ENCODE peak calls at places on chromosomes 16 and 17, in four cellular contexts. B is OCI-LY7, O is type B pancreatic cell, K is HFFc6. Q is an unnamed sample.

GRCh38 chr16:87823146-87823929 is 46.0 kb downstream of the SLC7A5 start:
- DNase-seq in B (no peak), O (no peak), K (no peak), Q (no peak)

GRCh38 chr17:5901731-5902660 is 168.2 kb upstream of the WSCD1 start:
- DNase-seq in B (no peak), O (no peak), K (no peak), Q (no peak)

GRCh38 chr17:65953316-65954147 is 238.4 kb downstream of the CEP112 start:
- DNase-seq in B (no peak), O (no peak), K (no peak), Q (no peak)

GRCh38 chr16:13113786-13114185 is 212.4 kb downstream of the SHISA9 start:
- DNase-seq in B (no peak), O (no peak), K (no peak), Q (no peak)

GRCh38 chr16:75060708-75061107 is 55.9 kb downstream of the LDHD start:
- DNase-seq in B (no peak), O (no peak), K (no peak), Q (no peak)

GRCh38 chr16:14286381-14287230 is 215.5 kb downstream of the MRTFB start:
- DNase-seq in B (peak), O (peak), K (no peak), Q (no peak)

GRCh38 chr16:57502048-57502775 is 15.9 kb upstream of the DOK4 start:
- DNase-seq in B (no peak), O (no peak), K (no peak), Q (no peak)

GRCh38 chr17:50059759-50060273 is 3.9 kb downstream of the ITGA3 start:
- DNase-seq in B (no peak), O (no peak), K (no peak), Q (no peak)

GRCh38 chr17:74990581-74991105 is 3.2 kb downstream of the CDR2L start:
- DNase-seq in B (no peak), O (no peak), K (no peak), Q (no peak)

GRCh38 chr17:64115043-64115698 is 14.8 kb downstream of the ERN1 start:
- DNase-seq in B (no peak), O (no peak), K (no peak), Q (no peak)

GRCh38 chr17:17514993-17515920 is 19.1 kb upstream of the RASD1 start:
- DNase-seq in B (no peak), O (no peak), K (peak), Q (no peak)

GRCh38 chr16:52149003-52149402 is 397.9 kb downstream of the TOX3 start:
- DNase-seq in B (no peak), O (no peak), K (no peak), Q (no peak)
- TF ChIP-seq CTCF in B (no peak), O (no peak), K (no peak), Q (no peak)

DNA sequence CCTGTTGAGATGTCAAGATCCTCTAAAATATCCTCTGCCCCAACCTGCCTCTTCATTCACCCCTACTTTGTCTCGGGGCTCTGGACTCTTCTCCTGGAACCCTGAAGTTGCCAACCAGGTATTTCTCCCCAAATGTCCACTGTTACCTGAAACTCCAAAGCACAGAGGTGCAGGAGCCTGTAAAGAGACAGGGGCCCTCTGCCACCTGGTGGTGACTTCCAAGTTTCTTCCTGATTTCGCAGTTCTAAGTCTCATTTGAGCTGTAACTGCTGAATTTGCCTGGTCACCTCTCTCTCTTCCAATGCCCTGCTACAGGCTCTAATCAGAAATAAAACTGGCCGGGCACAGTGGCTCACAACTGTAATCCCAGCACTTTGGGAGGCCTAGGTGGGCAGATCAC is 77.1 kb upstream of the RCVRN start:
- DNase-seq in B (no peak), O (no peak), K (no peak), Q (peak)
- TF ChIP-seq CTCF in B (peak), O (peak), K (peak), Q (peak)

GRCh38 chr16:77406680-77407079 is 28.2 kb downstream of the ADAMTS18 start:
- DNase-seq in B (no peak), O (no peak), K (no peak), Q (no peak)
- TF ChIP-seq CTCF in B (peak), O (peak), K (peak), Q (no peak)

GRCh38 chr17:48723555-48724239 is 712 bp downstream of the PRAC2 start:
- DNase-seq in B (no peak), O (no peak), K (no peak), Q (no peak)

GRCh38 chr17:48725294-48726064 is 2.5 kb downstream of the PRAC2 start:
- DNase-seq in B (no peak), O (no peak), K (no peak), Q (no peak)

GRCh38 chr17:48724241-48725004 is 1.4 kb downstream of the PRAC2 start:
- DNase-seq in B (peak), O (peak), K (peak), Q (peak)

GRCh38 chr17:48726182-48726915 is 2.2 kb downstream of the HOXB13 start:
- DNase-seq in B (no peak), O (no peak), K (no peak), Q (no peak)

DNA sequence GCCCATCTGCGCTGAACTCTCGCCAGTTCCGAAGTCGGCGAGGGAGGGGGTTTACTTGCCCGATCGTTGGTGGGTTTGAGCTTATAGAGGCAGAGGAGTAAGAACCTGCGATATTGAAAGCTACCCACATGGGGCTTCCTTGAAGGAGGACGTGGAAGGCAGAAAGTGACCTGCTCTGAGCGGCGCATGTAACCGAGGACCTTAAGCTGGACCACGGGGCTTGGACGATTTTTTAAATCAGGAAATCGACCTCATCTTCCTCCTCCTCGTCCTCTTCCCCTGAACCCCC is 2.0 kb downstream of the PRAC2 start:
- DNase-seq in B (no peak), O (no peak), K (no peak), Q (no peak)
- TF ChIP-seq CTCF in B (no peak), O (no peak), K (no peak), Q (no peak)

GRCh38 chr17:73620414-73620813 is 23.8 kb downstream of the SDK2 start:
- DNase-seq in B (peak), O (no peak), K (no peak), Q (no peak)
- TF ChIP-seq CTCF in B (peak), O (peak), K (no peak), Q (no peak)

GRCh38 chr16:72247821-72248253 is 75.9 kb upstream of the PMFBP1 start:
- DNase-seq in B (no peak), O (no peak), K (peak), Q (no peak)

GRCh38 chr16:72241930-72242329 is 70.0 kb upstream of the PMFBP1 start:
- DNase-seq in B (peak), O (no peak), K (peak), Q (no peak)

GRCh38 chr16:72246423-72246822 is 74.5 kb upstream of the PMFBP1 start:
- DNase-seq in B (peak), O (no peak), K (no peak), Q (peak)

GRCh38 chr16:72242757-72243156 is 70.8 kb upstream of the PMFBP1 start:
- DNase-seq in B (no peak), O (no peak), K (no peak), Q (no peak)

DNA sequence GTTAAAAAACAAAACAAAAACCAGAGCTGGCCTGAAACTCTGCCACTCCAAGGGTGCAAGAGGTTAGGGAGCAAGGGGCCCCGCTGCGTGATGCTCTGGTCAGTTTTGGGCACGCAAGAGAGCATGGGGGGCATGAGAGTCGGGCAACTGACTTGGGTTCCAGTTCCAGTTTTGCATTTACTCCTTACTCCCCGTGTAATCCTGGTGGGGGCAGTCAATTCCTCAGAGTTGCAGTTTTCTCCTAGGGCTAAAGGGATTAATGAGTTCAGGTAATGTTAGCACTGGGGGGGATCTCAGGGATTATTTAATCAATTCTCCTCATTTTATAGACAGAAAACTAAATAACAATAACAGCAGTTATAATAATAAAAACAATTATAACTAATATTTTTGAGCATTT is 72.9 kb upstream of the PMFBP1 start:
- DNase-seq in B (no peak), O (no peak), K (no peak), Q (no peak)
- TF ChIP-seq CTCF in B (no peak), O (no peak), K (no peak), Q (no peak)

DNA sequence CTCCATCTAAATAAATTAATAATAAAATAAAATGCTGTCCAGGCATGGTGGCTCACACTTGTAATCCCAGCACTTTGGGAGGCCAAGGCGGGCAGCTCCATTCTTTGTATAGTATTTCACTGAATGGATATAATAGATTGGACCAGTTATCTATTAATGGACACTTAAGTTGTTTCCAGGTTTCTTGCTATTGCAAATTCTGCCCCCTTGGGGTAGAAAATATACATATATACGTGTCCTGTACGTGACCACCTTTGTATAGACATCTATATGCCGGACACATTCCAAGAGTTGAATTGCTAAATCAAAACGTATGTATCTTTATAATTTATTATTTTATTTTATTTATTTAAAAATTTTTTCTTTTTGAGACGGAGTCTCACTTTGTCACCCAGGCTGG is 3.9 kb upstream of the EXOC7 start:
- DNase-seq in B (peak), O (no peak), K (no peak), Q (no peak)
- TF ChIP-seq CTCF in B (peak), O (peak), K (peak), Q (peak)

Q was measured in GM10248.